ENCODE peak calls at places on chromosomes 5 and 9, in four cellular contexts. A, Q, S and W are unnamed samples.

GRCh38 chr5:134106991-134107701 is 7.3 kb upstream of the TCF7 start:
- DNase-seq in S (no peak), A (no peak), Q (no peak), W (no peak)

GRCh38 chr5:103428411-103428871 is 134.1 kb downstream of the NUDT12 start:
- DNase-seq in A (no peak), Q (no peak), S (peak; percentile 42), W (peak; percentile 90)

GRCh38 chr5:77138981-77139380 is 51.9 kb upstream of the ZBED3 start:
- DNase-seq in A (no peak), S (no peak), Q (no peak), W (no peak)

GRCh38 chr5:139842321-139842720 is 46.7 kb downstream of the PSD2 start:
- DNase-seq in Q (no peak), A (no peak), S (no peak), W (no peak)

GRCh38 chr9:99824378-99825157 is 2.9 kb downstream of the NR4A3 start:
- DNase-seq in S (no peak), Q (no peak), A (no peak), W (no peak)

GRCh38 chr9:95459218-95459617 is 57.6 kb downstream of the PTCH1 start:
- DNase-seq in Q (no peak), S (peak; percentile 43), A (no peak), W (no peak)

GRCh38 chr5:163846512-163846911 is 341.1 kb downstream of the MAT2B start:
- DNase-seq in Q (no peak), A (no peak), S (no peak), W (no peak)

GRCh38 chr5:132303589-132303988 is 9.4 kb downstream of the SLC22A4 start:
- DNase-seq in A (no peak), Q (no peak), S (no peak), W (no peak)

GRCh38 chr9:27590636-27591035 is 17.4 kb upstream of the C9orf72 start:
- DNase-seq in Q (no peak), S (no peak), A (no peak), W (no peak)

GRCh38 chr5:108900668-108901067 is 153.0 kb downstream of the FER start:
- DNase-seq in A (no peak), S (no peak), Q (no peak), W (no peak)

GRCh38 chr5:163379298-163380155 is 57.9 kb upstream of the CCNG1 start:
- DNase-seq in S (no peak), A (no peak), Q (no peak), W (no peak)

GRCh38 chr9:15512204-15512603 is 1.4 kb upstream of the PSIP1 start:
- DNase-seq in S (no peak), A (no peak), Q (no peak), W (no peak)

GRCh38 chr5:61162832-61163567 is 732 bp upstream of the SMIM15 start:
- DNase-seq in A (no peak), Q (no peak), S (peak; percentile 5), W (no peak)

GRCh38 chr9:110255417-110256141 is 728 bp downstream of the TXN start:
- DNase-seq in A (peak; percentile 74), Q (no peak), S (no peak), W (no peak)

GRCh38 chr9:127788337-127789011 is 2.6 kb downstream of the CDK9 start:
- DNase-seq in A (no peak), S (no peak), Q (no peak), W (no peak)

GRCh38 chr5:143077453-143078103 is 307.4 kb downstream of the ARHGAP26 start:
- DNase-seq in S (no peak), Q (no peak), A (no peak), W (no peak)

GRCh38 chr9:130541533-130541932 is 37.8 kb upstream of the FUBP3 start:
- DNase-seq in A (no peak), S (no peak), Q (no peak), W (no peak)

GRCh38 chr5:35313296-35313695 is 83.0 kb upstream of the PRLR start:
- DNase-seq in Q (no peak), A (no peak), S (no peak), W (no peak)

GRCh38 chr5:14036514-14036913 is 92.0 kb upstream of the DNAH5 start:
- DNase-seq in S (no peak), Q (no peak), A (no peak), W (no peak)

GRCh38 chr5:152259702-152260101 is 145.4 kb downstream of the NMUR2 start:
- DNase-seq in A (no peak), Q (no peak), S (no peak), W (no peak)

GRCh38 chr9:130232899-130233586 is 32.5 kb upstream of the HMCN2 start:
- DNase-seq in Q (no peak), S (no peak), A (no peak), W (no peak)

GRCh38 chr5:120372899-120373298 is 91.2 kb upstream of the PRR16 start:
- DNase-seq in A (no peak), Q (no peak), S (no peak), W (no peak)

GRCh38 chr9:129033216-129033615 is 3.2 kb upstream of the MIGA2 start:
- DNase-seq in S (no peak), A (no peak), Q (no peak), W (no peak)

GRCh38 chr9:70137577-70137976 is 93.9 kb downstream of the MAMDC2 start:
- DNase-seq in S (no peak), Q (no peak), A (no peak), W (no peak)

GRCh38 chr5:140219068-140219971 is 44.3 kb downstream of the CYSTM1 start:
- DNase-seq in S (peak; percentile 0), Q (no peak), A (no peak), W (no peak)

GRCh38 chr5:135332519-135333150 is 66.4 kb downstream of the MACROH2A1 start:
- DNase-seq in S (peak; percentile 27), Q (no peak), A (no peak), W (no peak)

GRCh38 chr5:39164529-39165402 is 54.6 kb downstream of the FYB1 start:
- DNase-seq in A (no peak), Q (no peak), S (no peak), W (no peak)

GRCh38 chr9:20292002-20292401 is 330.3 kb downstream of the MLLT3 start:
- DNase-seq in A (no peak), S (no peak), Q (no peak), W (no peak)

GRCh38 chr9:89887286-89887685 is 282.5 kb downstream of the GADD45G start:
- DNase-seq in Q (no peak), A (no peak), S (peak; percentile 17), W (no peak)

GRCh38 chr9:128558431-128559310 is 6.3 kb downstream of the SPTAN1 start:
- DNase-seq in Q (peak; percentile 55), A (peak; percentile 89), S (peak; percentile 94), W (no peak)

GRCh38 chr5:16066320-16066719 is 113.3 kb downstream of the MARCHF11 start:
- DNase-seq in A (no peak), Q (no peak), S (no peak), W (no peak)

GRCh38 chr9:76371901-76372300 is 22.3 kb downstream of the RFK start:
- DNase-seq in A (no peak), S (no peak), Q (no peak), W (no peak)

GRCh38 chr5:24347206-24347605 is 297.6 kb downstream of the CDH10 start:
- DNase-seq in Q (no peak), S (no peak), A (no peak), W (no peak)

GRCh38 chr5:95842955-95843544 is 20.5 kb upstream of the GLRX start:
- DNase-seq in Q (no peak), A (peak; percentile 79), S (no peak), W (no peak)

GRCh38 chr5:61587120-61587519 is 255.1 kb downstream of the ZSWIM6 start:
- DNase-seq in Q (no peak), A (no peak), S (no peak), W (no peak)

GRCh38 chr5:42665857-42666256 is 90.8 kb upstream of the CCDC152 start:
- DNase-seq in Q (no peak), A (no peak), S (no peak), W (no peak)

GRCh38 chr5:153463806-153464205 is 26.7 kb upstream of the GRIA1 start:
- DNase-seq in A (no peak), S (no peak), Q (no peak), W (no peak)

GRCh38 chr9:125506045-125506444 is 201.0 kb downstream of the MAPKAP1 start:
- DNase-seq in Q (no peak), S (no peak), A (no peak), W (no peak)